ENCODE peak calls at places on chromosomes 11 and 22, in six cellular contexts. D is nephron progenitor cell, B is psoas muscle, U is Peyer's patch, V is endothelial cell, I is fibroblast of lung. Z is an unnamed sample.

GRCh38 chr11:70333206-70333605 is 62.7 kb downstream of the PPFIA1 start:
- DNase-seq in D (no peak), U (no peak), V (no peak), I (peak; percentile 92), B (no peak), Z (no peak)

GRCh38 chr11:98365185-98365584 is 655.6 kb upstream of the CNTN5 start:
- DNase-seq in I (no peak), D (no peak), V (no peak), U (no peak), B (no peak), Z (no peak)

GRCh38 chr11:57502376-57502775 is 13.1 kb downstream of the SLC43A1 start:
- DNase-seq in D (no peak), U (no peak), V (no peak), B (no peak), I (no peak), Z (no peak)

GRCh38 chr22:24427500-24428164 is at the start of gene ADORA2A:
- DNase-seq in D (no peak), V (no peak), U (no peak), B (no peak), I (no peak), Z (peak; percentile 66)

GRCh38 chr11:24709928-24710565 is 213.2 kb downstream of the LUZP2 start:
- DNase-seq in V (no peak), B (no peak), I (no peak), D (no peak), U (no peak), Z (no peak)

GRCh38 chr22:21926728-21927127 is 25.9 kb downstream of the PPM1F start:
- DNase-seq in V (no peak), I (no peak), U (no peak), D (no peak), B (no peak), Z (no peak)

GRCh38 chr11:67387074-67387473 is 4.7 kb upstream of the RAD9A start:
- DNase-seq in D (no peak), B (no peak), U (no peak), I (no peak), V (no peak), Z (no peak)

GRCh38 chr11:67391304-67392181 is at the start of gene RAD9A:
- DNase-seq in B (peak; percentile 96), I (peak; percentile 92), V (peak; percentile 92), D (peak; percentile 96), U (peak; percentile 97), Z (peak; percentile 98)

GRCh38 chr11:77113382-77114088 is 10.9 kb downstream of the OMP start:
- DNase-seq in U (peak; percentile 69), D (peak; percentile 56), I (peak; percentile 54), V (peak; percentile 51), B (peak; percentile 15), Z (peak; percentile 53)

GRCh38 chr22:33823552-33823951 is 96.7 kb downstream of the LARGE1 start:
- DNase-seq in D (no peak), I (peak; percentile 47), U (no peak), B (peak; percentile 23), V (no peak), Z (no peak)

GRCh38 chr11:60145677-60146076 is 37.2 kb downstream of the MS4A6A start:
- DNase-seq in D (no peak), I (no peak), B (no peak), V (no peak), U (no peak), Z (no peak)

GRCh38 chr11:100574894-100575769 is 112.0 kb upstream of the ARHGAP42 start:
- DNase-seq in V (no peak), D (no peak), U (no peak), B (no peak), I (peak; percentile 71), Z (no peak)

GRCh38 chr11:15775051-15775541 is 581.2 kb downstream of the SOX6 start:
- DNase-seq in U (no peak), B (no peak), D (no peak), I (no peak), V (no peak), Z (no peak)

GRCh38 chr11:61429346-61429690 is 457 bp downstream of the CPSF7 start:
- DNase-seq in D (peak; percentile 89), B (peak; percentile 82), I (peak; percentile 66), V (peak; percentile 90), U (no peak), Z (peak; percentile 78)

GRCh38 chr11:43723617-43724016 is 43.1 kb downstream of the HSD17B12 start:
- DNase-seq in D (no peak), B (no peak), I (no peak), V (no peak), U (no peak), Z (no peak)

GRCh38 chr11:63958013-63958412 is 16.4 kb upstream of the COX8A start:
- DNase-seq in D (no peak), U (no peak), I (no peak), V (no peak), B (no peak), Z (no peak)

GRCh38 chr11:23991140-23991539 is 505.7 kb upstream of the LUZP2 start:
- DNase-seq in D (no peak), U (no peak), V (no peak), I (peak; percentile 76), B (no peak), Z (no peak)

GRCh38 chr11:75505966-75506692 is 19.6 kb downstream of the GDPD5 start:
- DNase-seq in D (no peak), I (no peak), U (no peak), B (no peak), V (no peak), Z (no peak)

GRCh38 chr22:46676881-46677280 is 56.7 kb downstream of the GRAMD4 start:
- DNase-seq in I (no peak), D (no peak), U (no peak), V (no peak), B (no peak), Z (no peak)

GRCh38 chr11:35524780-35525179 is 636 bp downstream of the PAMR1 start:
- DNase-seq in V (no peak), B (no peak), I (peak; percentile 57), U (no peak), D (no peak), Z (no peak)

GRCh38 chr11:35531246-35531645 is 5.8 kb upstream of the PAMR1 start:
- DNase-seq in U (no peak), I (no peak), B (no peak), V (no peak), D (no peak), Z (no peak)

GRCh38 chr11:35526370-35526792 is 965 bp upstream of the PAMR1 start:
- DNase-seq in I (peak; percentile 61), B (no peak), U (no peak), V (no peak), D (peak; percentile 23), Z (no peak)

GRCh38 chr11:35525501-35526175 is at the start of gene PAMR1:
- DNase-seq in D (peak; percentile 75), V (peak; percentile 15), U (peak; percentile 51), B (peak; percentile 57), I (peak; percentile 73), Z (peak; percentile 42)

DNA sequence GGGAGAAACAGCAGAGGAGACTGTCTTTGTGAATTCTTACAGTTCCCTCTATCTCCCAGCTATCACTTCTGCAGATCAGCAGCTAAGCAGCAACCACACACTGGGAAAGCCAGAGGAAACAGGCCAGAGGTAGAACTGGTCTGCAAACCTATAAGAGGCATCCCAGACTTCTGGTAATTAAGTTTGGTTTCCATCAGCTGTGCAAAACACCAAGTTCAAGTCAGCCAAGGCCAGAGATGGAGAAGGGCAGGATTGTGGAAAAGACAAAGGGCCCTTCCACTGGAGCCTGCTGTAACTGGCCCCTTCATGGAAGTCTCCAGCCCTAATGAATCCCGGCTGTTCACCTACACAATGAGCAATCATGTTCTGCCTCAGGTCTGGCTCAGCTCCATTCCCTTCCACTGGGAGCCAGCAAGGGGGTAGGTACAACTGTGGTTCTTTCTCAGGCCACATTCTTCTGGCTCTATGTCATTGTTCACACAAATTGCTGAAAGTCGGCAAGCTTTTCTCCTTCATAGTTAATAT is 4.6 kb upstream of the PAMR1 start:
- DNase-seq in B (peak; percentile 45), V (no peak), U (no peak), D (no peak), I (peak; percentile 86), Z (no peak)
- TF ChIP-seq CTCF in B (no peak), V (no peak), U (no peak), D (no peak), I (no peak), Z (no peak)

DNA sequence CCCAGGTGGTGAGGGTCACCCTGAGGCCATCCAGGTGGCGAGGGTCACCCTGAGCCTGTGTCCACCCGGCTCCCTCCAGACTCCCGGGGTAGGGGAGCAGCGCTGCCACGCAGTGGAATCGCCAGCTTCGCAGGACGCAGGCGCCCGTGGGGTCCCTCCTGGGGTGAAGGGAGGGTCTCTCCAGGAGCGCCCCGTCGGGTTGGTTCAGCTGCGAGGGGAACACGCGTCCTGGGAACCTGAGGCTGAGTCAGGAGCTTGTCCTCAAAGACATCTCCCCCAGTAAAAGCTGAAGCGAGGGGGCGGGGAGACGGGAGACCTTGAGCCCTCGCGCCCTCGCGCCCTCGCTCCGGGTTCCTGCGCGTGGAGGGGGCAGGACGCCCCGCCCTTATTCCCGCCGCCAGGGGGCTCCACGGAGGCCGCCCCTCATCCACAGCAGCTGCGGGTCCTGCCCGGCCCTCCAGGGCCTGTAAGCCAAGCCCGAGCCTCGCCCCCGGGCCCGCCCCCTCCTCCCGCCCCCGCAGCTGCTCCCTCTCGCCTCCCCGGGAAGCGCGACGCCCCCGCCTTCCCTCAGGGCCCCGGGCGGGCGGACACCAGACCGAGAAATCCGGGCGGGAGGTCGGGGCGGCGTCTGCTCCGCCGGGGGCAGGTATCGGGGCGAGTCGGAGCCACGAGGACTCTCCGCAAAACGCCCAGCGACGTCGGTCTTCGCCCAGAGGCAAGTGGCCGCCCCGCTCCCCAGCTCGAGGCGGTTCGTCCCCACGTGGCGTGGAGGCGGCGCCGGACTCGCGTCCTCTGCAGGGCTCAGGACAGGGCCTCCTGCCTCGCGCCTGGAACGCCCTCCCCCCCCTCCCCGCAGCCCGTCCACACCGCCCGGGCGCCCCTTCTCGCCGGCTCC is 22.8 kb downstream of the PIM3 start:
- DNase-seq in U (peak; percentile 52), V (no peak), D (peak; percentile 59), I (no peak), B (peak; percentile 23), Z (no peak)
- TF ChIP-seq CTCF in U (peak; percentile 28), V (peak; percentile 68), D (peak; percentile 55), I (peak; percentile 20), B (peak; percentile 37), Z (peak; percentile 35)

DNA sequence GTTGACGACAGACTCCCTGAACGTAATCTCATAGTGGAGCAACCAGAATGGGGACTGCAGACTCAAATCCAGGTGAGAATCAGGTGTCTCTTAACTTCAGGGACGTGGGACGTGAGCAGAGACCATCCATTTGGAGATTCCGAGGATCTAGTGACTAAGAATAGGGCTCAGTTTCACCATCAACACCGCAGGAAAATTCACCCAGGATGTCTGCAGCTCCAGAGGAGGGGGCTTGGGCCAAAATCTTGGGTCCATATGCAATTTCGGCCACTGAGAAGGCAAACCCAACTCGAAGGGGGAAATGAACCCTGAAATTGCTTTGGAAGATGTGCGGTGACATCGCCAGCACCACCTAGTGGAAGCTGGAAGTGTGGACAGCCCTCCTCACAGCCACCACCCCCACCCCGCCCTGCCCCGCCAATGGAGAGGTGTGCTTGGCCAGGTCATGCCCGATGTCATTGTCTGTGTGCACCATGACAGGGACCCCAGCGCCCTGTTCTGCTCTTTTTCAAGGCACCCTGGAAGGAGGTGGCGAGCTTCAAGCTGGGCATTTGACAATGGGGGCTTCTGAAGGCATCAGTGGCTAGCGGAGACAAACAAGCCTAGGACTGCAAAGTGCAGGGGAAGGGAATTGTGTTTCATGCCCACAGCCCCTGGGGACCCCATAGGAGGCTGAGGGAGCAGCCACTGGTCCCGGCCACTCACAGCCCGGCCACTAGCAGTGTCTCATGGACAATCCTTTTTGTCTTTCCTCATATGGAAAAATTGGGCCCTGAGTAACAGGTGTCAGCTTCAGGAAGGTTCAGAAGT is 24.8 kb downstream of the APOL1 start:
- DNase-seq in D (peak; percentile 61), B (peak; percentile 58), U (peak; percentile 76), I (peak; percentile 65), V (peak; percentile 64), Z (peak; percentile 80)
- TF ChIP-seq CTCF in D (peak; percentile 67), B (peak; percentile 72), U (peak; percentile 72), I (peak; percentile 82), V (peak; percentile 64), Z (peak; percentile 68)

GRCh38 chr11:69186316-69187266 is 30.9 kb downstream of the SMIM38 start:
- DNase-seq in B (no peak), D (no peak), I (no peak), U (no peak), V (no peak), Z (no peak)
- TF ChIP-seq CTCF in B (no peak), D (no peak), I (no peak), U (no peak), V (no peak), Z (no peak)